ENCODE peak calls at places on chromosomes 11 and 22, in seven cellular contexts. H is endodermal cell, U is pancreas, W is aorta, Y is RWPE2, Q is esophagus squamous epithelium, S is colonic mucosa. B is an unnamed sample.
A peak's percentile ranks its signal among the peaks of the same experiment; 100 is the strongest.

GRCh38 chr22:30028731-30029130 is 51.5 kb upstream of the HORMAD2 start:
- DNase-seq in H (no peak), U (no peak), W (no peak), Y (no peak), Q (no peak), S (no peak), B (no peak)

GRCh38 chr11:23680488-23681230 is 816.2 kb upstream of the LUZP2 start:
- DNase-seq in H (no peak), U (no peak), W (no peak), Y (peak; percentile 36), Q (no peak), S (no peak), B (no peak)

GRCh38 chr11:109654091-109654490 is 232.1 kb downstream of the C11orf87 start:
- DNase-seq in H (no peak), U (no peak), W (no peak), Y (no peak), Q (no peak), S (no peak), B (no peak)

GRCh38 chr22:19872779-19873137 is 18.1 kb upstream of the GNB1L start:
- DNase-seq in H (peak; percentile 69), U (peak; percentile 39), W (no peak), Y (peak; percentile 44), Q (no peak), S (peak; percentile 55), B (no peak)

GRCh38 chr22:46964773-46965550 is 202.5 kb downstream of the TBC1D22A start:
- DNase-seq in H (no peak), U (no peak), W (no peak), Y (no peak), Q (no peak), S (no peak), B (no peak)

GRCh38 chr22:24564376-24565058 is 8.7 kb downstream of the SNRPD3 start:
- DNase-seq in H (no peak), U (no peak), W (peak; percentile 17), Y (no peak), Q (no peak), S (no peak), B (no peak)

GRCh38 chr11:79486239-79486984 is 45.6 kb upstream of the TENM4 start:
- DNase-seq in H (peak; percentile 82), U (no peak), W (no peak), Y (no peak), Q (no peak), S (no peak), B (no peak)

GRCh38 chr11:9748361-9748970 is 84.6 kb downstream of the SWAP70 start:
- DNase-seq in H (peak; percentile 77), U (peak; percentile 33), W (peak; percentile 72), Y (no peak), Q (no peak), S (peak; percentile 55), B (no peak)

GRCh38 chr11:96090711-96091110 is 166.8 kb upstream of the MTMR2 start:
- DNase-seq in H (no peak), U (no peak), W (no peak), Y (no peak), Q (no peak), S (no peak), B (no peak)

GRCh38 chr11:35663408-35663702 is 780 bp downstream of the TRIM44 start:
- DNase-seq in H (no peak), U (no peak), W (no peak), Y (no peak), Q (no peak), S (no peak), B (no peak)

GRCh38 chr22:46393791-46394333 is 58.3 kb downstream of the TRMU start:
- DNase-seq in H (no peak), U (no peak), W (no peak), Y (no peak), Q (no peak), S (no peak), B (no peak)

GRCh38 chr22:47072642-47072967 is 310.2 kb downstream of the TBC1D22A start:
- DNase-seq in H (no peak), U (no peak), W (no peak), Y (no peak), Q (no peak), S (no peak), B (no peak)

GRCh38 chr11:119472186-119472855 is 49.3 kb upstream of the THY1 start:
- DNase-seq in H (no peak), U (no peak), W (no peak), Y (no peak), Q (no peak), S (no peak), B (no peak)

GRCh38 chr11:2903672-2904011 is 18.1 kb upstream of the CDKN1C start:
- DNase-seq in H (no peak), U (no peak), W (no peak), Y (no peak), Q (no peak), S (peak; percentile 88), B (no peak)

GRCh38 chr11:126993599-126993998 is 7.0 kb downstream of the KIRREL3 start:
- DNase-seq in H (no peak), U (no peak), W (no peak), Y (no peak), Q (no peak), S (no peak), B (no peak)

GRCh38 chr11:3803726-3804510 is 4.4 kb upstream of the PGAP2 start:
- DNase-seq in H (no peak), U (no peak), W (peak; percentile 6), Y (no peak), Q (no peak), S (no peak), B (no peak)

GRCh38 chr22:40180403-40180802 is 2.7 kb downstream of the TNRC6B start:
- DNase-seq in H (no peak), U (no peak), W (no peak), Y (no peak), Q (no peak), S (no peak), B (no peak)

GRCh38 chr22:40182231-40182835 is 4.6 kb downstream of the TNRC6B start:
- DNase-seq in H (no peak), U (no peak), W (no peak), Y (no peak), Q (no peak), S (no peak), B (no peak)

GRCh38 chr22:40179535-40179934 is 1.8 kb downstream of the TNRC6B start:
- DNase-seq in H (no peak), U (no peak), W (no peak), Y (no peak), Q (no peak), S (no peak), B (no peak)

GRCh38 chr22:40181323-40181722 is 3.6 kb downstream of the TNRC6B start:
- DNase-seq in H (no peak), U (no peak), W (no peak), Y (no peak), Q (no peak), S (no peak), B (no peak)

GRCh38 chr22:40183029-40183581 is 5.4 kb downstream of the TNRC6B start:
- DNase-seq in H (no peak), U (no peak), W (no peak), Y (no peak), Q (no peak), S (no peak), B (no peak)
- H3K4me3 ChIP-seq in H (peak overlapping the region; percentile 32), U (peak overlapping the region; percentile 5), W (no peak overlapping the region), Y (no peak overlapping the region), Q (no peak overlapping the region), S (no peak overlapping the region), B (no peak overlapping the region)

DNA sequence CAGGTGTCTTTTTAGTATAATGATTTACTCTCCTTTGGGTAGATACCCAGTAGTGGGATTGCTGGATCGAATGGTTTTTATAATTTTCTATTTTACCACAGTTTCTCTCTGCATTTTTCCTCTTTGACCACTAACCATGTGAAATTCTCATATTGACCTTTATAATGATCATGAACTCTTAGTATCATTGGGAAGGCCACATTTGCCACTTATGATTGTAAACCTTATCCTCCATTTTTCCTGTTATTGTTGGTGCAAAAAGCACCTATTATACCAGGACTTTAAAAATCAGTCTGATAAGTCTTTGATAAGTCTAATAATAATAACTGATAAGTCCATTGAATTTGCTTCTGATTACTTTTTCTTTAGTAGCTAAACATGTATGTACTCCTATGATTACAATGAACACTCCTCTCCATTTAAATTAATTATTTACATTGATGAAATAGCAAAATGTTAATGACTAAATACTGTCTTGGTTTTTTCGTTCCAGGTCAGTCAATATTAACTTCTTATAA is 9.6 kb downstream of the NEAT1 start:
- DNase-seq in H (no peak), U (no peak), W (no peak), Y (no peak), Q (no peak), S (no peak), B (no peak)
- H3K4me3 ChIP-seq in H (no peak overlapping the region), U (no peak overlapping the region), W (no peak overlapping the region), Y (no peak overlapping the region), Q (peak overlapping the region; percentile 78), S (no peak overlapping the region), B (no peak overlapping the region)

GRCh38 chr11:94400839-94401772 is at the start of gene GPR83:
- DNase-seq in H (peak; percentile 88), U (no peak), W (no peak), Y (no peak), Q (no peak), S (no peak), B (no peak)

GRCh38 chr11:94401773-94402265 is 600 bp upstream of the GPR83 start:
- DNase-seq in H (no peak), U (no peak), W (no peak), Y (no peak), Q (no peak), S (no peak), B (no peak)

GRCh38 chr11:94402355-94402754 is 1.1 kb upstream of the GPR83 start:
- DNase-seq in H (no peak), U (no peak), W (no peak), Y (no peak), Q (no peak), S (no peak), B (no peak)

GRCh38 chr11:94398101-94398500 is 3.1 kb downstream of the GPR83 start:
- DNase-seq in H (no peak), U (no peak), W (no peak), Y (no peak), Q (no peak), S (no peak), B (no peak)

GRCh38 chr11:94400075-94400838 is 962 bp downstream of the GPR83 start:
- DNase-seq in H (no peak), U (no peak), W (no peak), Y (no peak), Q (no peak), S (no peak), B (no peak)
- H3K4me3 ChIP-seq in H (peak overlapping the region; percentile 77), U (no peak overlapping the region), W (no peak overlapping the region), Y (no peak overlapping the region), Q (no peak overlapping the region), S (no peak overlapping the region), B (no peak overlapping the region)

GRCh38 chr11:103631841-103632240 is 404.6 kb upstream of the DDI1 start:
- DNase-seq in H (no peak), U (no peak), W (no peak), Y (no peak), Q (no peak), S (no peak), B (no peak)

GRCh38 chr11:103633819-103634590 is 402.4 kb upstream of the DDI1 start:
- DNase-seq in H (no peak), U (no peak), W (no peak), Y (no peak), Q (no peak), S (no peak), B (no peak)

GRCh38 chr11:103637250-103637649 is 399.2 kb upstream of the DDI1 start:
- DNase-seq in H (no peak), U (no peak), W (no peak), Y (no peak), Q (no peak), S (no peak), B (no peak)

GRCh38 chr11:103633037-103633788 is 403.2 kb upstream of the DDI1 start:
- DNase-seq in H (no peak), U (no peak), W (no peak), Y (no peak), Q (no peak), S (no peak), B (peak; percentile 27)

GRCh38 chr11:103636232-103636631 is 400.2 kb upstream of the DDI1 start:
- DNase-seq in H (no peak), U (no peak), W (no peak), Y (no peak), Q (no peak), S (no peak), B (no peak)
- H3K4me3 ChIP-seq in H (no peak overlapping the region), U (no peak overlapping the region), W (no peak overlapping the region), Y (no peak overlapping the region), Q (no peak overlapping the region), S (no peak overlapping the region), B (no peak overlapping the region)

B was measured in iPS DF 6.9.